ENCODE peak calls at places on chromosomes 16 and 17, in five cellular contexts. J, O, Q, Y and H are unnamed samples.

GRCh38 chr17:71409712-71410111 is 711.1 kb upstream of the SOX9 start:
- DNase-seq in J (no peak), O (peak), Q (peak), Y (no peak), H (no peak)

GRCh38 chr16:61296305-61296704 is 739.9 kb downstream of the CDH8 start:
- DNase-seq in J (no peak), O (no peak), Q (no peak), Y (no peak), H (no peak)

GRCh38 chr17:77392376-77393273 is 251.9 kb downstream of the SEC14L1 start:
- DNase-seq in J (peak), O (no peak), Q (no peak), Y (peak), H (no peak)

GRCh38 chr16:88636488-88637265 is 1.7 kb upstream of the IL17C start:
- DNase-seq in J (no peak), O (no peak), Q (no peak), Y (no peak), H (no peak)

GRCh38 chr17:7084058-7084457 is 4.0 kb upstream of the CLEC10A start:
- DNase-seq in J (no peak), O (peak), Q (no peak), Y (no peak), H (no peak)

GRCh38 chr16:65285128-65286120 is 163.6 kb upstream of the CDH11 start:
- DNase-seq in J (no peak), O (no peak), Q (peak), Y (no peak), H (no peak)

GRCh38 chr17:79915850-79916430 is 76.7 kb upstream of the CBX4 start:
- DNase-seq in J (peak), O (peak), Q (no peak), Y (peak), H (no peak)

GRCh38 chr16:4314532-4315184 is 1.2 kb upstream of the GLIS2 start:
- DNase-seq in J (no peak), O (peak), Q (peak), Y (no peak), H (no peak)

GRCh38 chr16:77171750-77172635 is 19.0 kb upstream of the MON1B start:
- DNase-seq in J (peak), O (peak), Q (peak), Y (no peak), H (no peak)

GRCh38 chr16:708959-709358 is 3.4 kb upstream of the FBXL16 start:
- DNase-seq in J (no peak), O (no peak), Q (no peak), Y (no peak), H (no peak)

GRCh38 chr17:59893617-59894100 is 738 bp downstream of the RPS6KB1 start:
- DNase-seq in J (peak), O (peak), Q (peak), Y (no peak), H (peak)

GRCh38 chr17:16211601-16212000 is 3.7 kb downstream of the NCOR1 start:
- DNase-seq in J (no peak), O (no peak), Q (peak), Y (no peak), H (no peak)